ENCODE peak calls at places on chromosomes 4 and X, in four cellular contexts. N, S, R and O are unnamed samples.

GRCh38 chr4:160372390-160372789 is 1269.5 kb downstream of the RAPGEF2 start:
- DNase-seq in R (no peak), S (no peak), N (no peak), O (no peak)

GRCh38 chr4:107351196-107351595 is 315.1 kb upstream of the DKK2 start:
- DNase-seq in S (no peak), N (no peak), R (no peak), O (no peak)

GRCh38 chr4:15719506-15719905 is 16.6 kb downstream of the BST1 start:
- DNase-seq in R (no peak), N (no peak), S (no peak), O (no peak)

GRCh38 chrX:23752740-23753435 is 9.8 kb upstream of the ACOT9 start:
- DNase-seq in N (no peak), S (no peak), R (no peak), O (no peak)

GRCh38 chr4:1748465-1748995 is 27.2 kb downstream of the TACC3 start:
- DNase-seq in R (peak), N (peak), S (peak), O (peak)

GRCh38 chr4:83358410-83358809 is 23.8 kb upstream of the HPSE start:
- DNase-seq in S (no peak), R (no peak), N (no peak), O (no peak)

GRCh38 chrX:31545726-31546125 is 473.9 kb upstream of the FTHL17 start:
- DNase-seq in S (no peak), R (no peak), N (no peak), O (no peak)

GRCh38 chr4:158496030-158496741 is 25.5 kb upstream of the RXFP1 start:
- DNase-seq in N (no peak), S (peak), R (no peak), O (peak)